ENCODE peak calls at places on chromosomes 4 and X, in five cellular contexts. P is heart right ventricle, L is hepatocyte, R is left ventricle myocardium inferior, B is foreskin fibroblast. Q is an unnamed sample.

GRCh38 chrX:54921427-54922021 is 900 bp downstream of the TRO start:
- DNase-seq in P (peak; percentile 61), L (peak; percentile 86), R (peak; percentile 40), B (peak; percentile 83), Q (peak; percentile 80)

GRCh38 chrX:49205443-49205842 is 5.5 kb upstream of the SYP start:
- DNase-seq in P (no peak), L (no peak), R (no peak), B (no peak), Q (no peak)

GRCh38 chrX:63250253-63250868 is 100.8 kb downstream of the SPIN4 start:
- DNase-seq in P (no peak), L (peak; percentile 77), R (no peak), B (peak; percentile 77), Q (no peak)

GRCh38 chr4:71941001-71941400 is 90.8 kb upstream of the NPFFR2 start:
- DNase-seq in P (no peak), L (peak; percentile 52), R (no peak), B (no peak), Q (no peak)

GRCh38 chr4:138910201-138910913 is 105.2 kb upstream of the NOCT start:
- DNase-seq in P (no peak), L (no peak), R (no peak), B (peak; percentile 7), Q (no peak)

GRCh38 chr4:40228497-40229365 is 31.9 kb downstream of the RHOH start:
- DNase-seq in P (no peak), L (no peak), R (no peak), B (no peak), Q (no peak)

GRCh38 chr4:187478292-187479205 is 517.0 kb upstream of the ZFP42 start:
- DNase-seq in P (no peak), L (peak; percentile 35), R (no peak), B (peak; percentile 89), Q (no peak)

GRCh38 chr4:184583738-184584502 is 65.3 kb downstream of the CASP3 start:
- DNase-seq in P (no peak), L (no peak), R (no peak), B (no peak), Q (no peak)

GRCh38 chr4:87078987-87079469 is 141.4 kb downstream of the KLHL8 start:
- DNase-seq in P (no peak), L (no peak), R (peak; percentile 38), B (peak; percentile 85), Q (no peak)

GRCh38 chrX:119686087-119686639 is 6.8 kb downstream of the SEPTIN6 start:
- DNase-seq in P (no peak), L (no peak), R (no peak), B (peak; percentile 61), Q (no peak)

GRCh38 chr4:129346760-129347159 is 250.8 kb downstream of the C4orf33 start:
- DNase-seq in P (no peak), L (no peak), R (no peak), B (no peak), Q (no peak)

GRCh38 chrX:44042124-44042523 is 68.9 kb upstream of the NDP start:
- DNase-seq in P (no peak), L (no peak), R (no peak), B (peak; percentile 17), Q (no peak)

GRCh38 chrX:9926002-9926401 is 41.2 kb upstream of the CLDN34 start:
- DNase-seq in P (no peak), L (no peak), R (no peak), B (no peak), Q (no peak)

GRCh38 chr4:5112333-5112732 is 61.1 kb downstream of the STK32B start:
- DNase-seq in P (no peak), L (no peak), R (no peak), B (no peak), Q (no peak)

GRCh38 chrX:40392599-40392998 is 188.2 kb upstream of the ATP6AP2 start:
- DNase-seq in P (no peak), L (no peak), R (peak; percentile 17), B (no peak), Q (no peak)

GRCh38 chrX:40299028-40299479 is 201.3 kb upstream of the BCOR start:
- DNase-seq in P (no peak), L (peak; percentile 54), R (no peak), B (peak; percentile 18), Q (no peak)

GRCh38 chr4:68062501-68062900 is 67.2 kb downstream of the TMPRSS11F start:
- DNase-seq in P (no peak), L (no peak), R (no peak), B (no peak), Q (no peak)

GRCh38 chrX:16239211-16239610 is 71.9 kb downstream of the MAGEB17 start:
- DNase-seq in P (no peak), L (peak; percentile 58), R (no peak), B (peak; percentile 55), Q (no peak)

GRCh38 chr4:77734928-77735327 is 84.2 kb downstream of the CNOT6L start:
- DNase-seq in P (no peak), L (peak; percentile 66), R (no peak), B (peak; percentile 38), Q (no peak)

GRCh38 chr4:139009702-139010101 is 5.9 kb upstream of the NOCT start:
- DNase-seq in P (no peak), L (no peak), R (no peak), B (no peak), Q (no peak)

GRCh38 chrX:154370300-154370881 is 4.0 kb downstream of the FLNA start:
- DNase-seq in P (peak; percentile 48), L (peak; percentile 44), R (peak; percentile 31), B (peak; percentile 51), Q (no peak)

GRCh38 chrX:135973025-135973547 is 702 bp downstream of the MMGT1 start:
- DNase-seq in P (no peak), L (peak; percentile 19), R (no peak), B (peak; percentile 35), Q (no peak)

GRCh38 chrX:131633285-131633917 is 89.5 kb downstream of the OR13H1 start:
- DNase-seq in P (no peak), L (peak; percentile 76), R (peak; percentile 13), B (peak; percentile 51), Q (peak; percentile 74)

GRCh38 chrX:112341598-112341997 is 259.0 kb upstream of the TRPC5 start:
- DNase-seq in P (no peak), L (no peak), R (no peak), B (no peak), Q (no peak)

GRCh38 chr4:173009129-173009823 is 159.3 kb upstream of the GALNT7 start:
- DNase-seq in P (no peak), L (no peak), R (no peak), B (peak; percentile 47), Q (no peak)

GRCh38 chr4:183430317-183430986 is 14.0 kb upstream of the CDKN2AIP start:
- DNase-seq in P (no peak), L (no peak), R (no peak), B (peak; percentile 44), Q (no peak)

GRCh38 chr4:89125901-89126435 is 14.6 kb downstream of the TIGD2 start:
- DNase-seq in P (no peak), L (no peak), R (no peak), B (no peak), Q (no peak)

GRCh38 chr4:46508216-46508615 is 118.3 kb upstream of the GABRA2 start:
- DNase-seq in P (no peak), L (no peak), R (no peak), B (no peak), Q (no peak)

GRCh38 chr4:26782830-26783202 is 77.8 kb upstream of the STIM2 start:
- DNase-seq in P (no peak), L (no peak), R (no peak), B (peak; percentile 45), Q (no peak)

GRCh38 chrX:153805436-153805835 is 11.0 kb downstream of the SSR4 start:
- DNase-seq in P (no peak), L (no peak), R (no peak), B (no peak), Q (no peak)

GRCh38 chr4:76984127-76984526 is 34.6 kb downstream of the SEPTIN11 start:
- DNase-seq in P (no peak), L (no peak), R (no peak), B (peak; percentile 77), Q (no peak)

GRCh38 chrX:34528081-34528480 is 129.0 kb downstream of the TMEM47 start:
- DNase-seq in P (no peak), L (no peak), R (no peak), B (no peak), Q (no peak)
- TF ChIP-seq CTCF in P (no peak), L (no peak), R (no peak), B (no peak), Q (no peak)

DNA sequence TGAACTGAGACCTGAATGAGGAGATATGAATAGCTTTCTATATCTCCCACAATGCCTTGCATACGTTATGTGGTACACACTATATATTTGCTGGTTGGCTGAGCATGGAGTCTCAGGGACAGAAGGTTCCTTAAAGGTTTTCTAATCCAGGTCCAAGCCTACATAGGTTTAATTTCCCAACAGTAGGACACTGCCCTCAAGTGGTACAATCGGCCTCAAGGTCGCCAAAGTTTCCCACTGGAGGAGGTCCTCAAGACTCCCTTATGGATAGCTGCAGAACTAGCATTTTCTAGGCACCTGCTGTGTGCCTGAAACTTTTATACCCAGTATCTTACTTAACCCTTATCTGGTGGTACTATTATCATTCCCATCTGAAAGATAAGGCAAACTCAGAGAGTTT is 21.0 kb upstream of the EFNB1 start:
- DNase-seq in P (no peak), L (peak; percentile 40), R (no peak), B (peak; percentile 29), Q (no peak)
- TF ChIP-seq CTCF in P (peak; percentile 27), L (peak; percentile 37), R (peak; percentile 63), B (peak; percentile 26), Q (no peak)

DNA sequence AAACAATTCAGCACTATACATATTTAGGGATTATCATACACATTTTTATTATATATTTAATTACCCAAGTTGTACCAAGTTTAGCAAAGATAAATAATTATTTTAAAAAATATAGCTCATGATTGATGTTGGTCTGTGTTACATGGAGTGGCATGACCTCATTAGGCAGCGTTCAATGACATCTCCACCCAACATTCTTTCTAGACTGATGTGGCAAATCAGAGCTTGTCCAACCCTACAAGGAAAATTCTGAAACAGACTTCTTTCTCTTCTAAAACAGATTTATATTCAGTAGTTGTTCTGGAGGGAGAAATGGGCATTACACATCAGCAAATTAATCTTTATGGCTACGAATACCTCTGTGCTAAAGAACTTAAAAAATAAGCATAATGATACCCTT is 189.7 kb downstream of the PDGFC start:
- DNase-seq in P (no peak), L (no peak), R (no peak), B (peak; percentile 81), Q (no peak)
- TF ChIP-seq CTCF in P (no peak), L (no peak), R (no peak), B (no peak), Q (no peak)

GRCh38 chr4:174828845-174829701 is at the start of gene GLRA3:
- DNase-seq in P (peak; percentile 11), L (peak; percentile 84), R (no peak), B (peak; percentile 1), Q (peak; percentile 59)

GRCh38 chr4:174826660-174827059 is 2.4 kb downstream of the GLRA3 start:
- DNase-seq in P (no peak), L (no peak), R (no peak), B (no peak), Q (no peak)
- TF ChIP-seq CTCF in P (no peak), L (no peak), R (no peak), B (no peak), Q (peak; percentile 46)

DNA sequence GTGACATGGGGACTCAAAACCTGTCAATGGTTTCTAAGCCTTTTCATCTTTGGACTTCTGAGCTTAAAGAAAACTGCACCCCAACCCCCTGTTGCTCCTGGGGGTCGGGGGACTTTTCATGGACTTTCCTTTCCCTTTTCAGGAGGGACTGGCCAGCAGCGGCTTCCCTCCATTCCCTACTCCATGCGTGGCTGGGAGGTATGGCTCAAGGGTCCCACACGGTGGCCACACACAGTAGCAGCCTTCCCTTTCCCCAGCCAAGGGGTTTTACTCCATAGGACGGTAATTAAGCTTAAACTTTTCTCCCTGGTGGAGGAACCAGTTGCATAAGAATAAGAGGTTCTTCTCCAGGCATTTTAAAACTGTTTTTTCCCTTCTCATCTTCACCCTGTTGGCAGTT is 325.5 kb downstream of the TLL1 start:
- DNase-seq in P (no peak), L (no peak), R (no peak), B (no peak), Q (no peak)
- TF ChIP-seq CTCF in P (no peak), L (no peak), R (no peak), B (no peak), Q (no peak)

Q was measured in mesothelial cell of epicardium.